ENCODE peak calls at places on chromosome 11, in eight cellular contexts. One of them, this sample, is unnamed.

GRCh38 chr11:75474878-75475766 is 42.1 kb upstream of the KLHL35 start:
- DNase-seq in A549: no peak
- DNase-seq in IMR-90: peak; percentile 62
- DNase-seq in GM12878: no peak
- DNase-seq in HepG2: no peak
- DNase-seq in WTC11: peak; percentile 85
- DNase-seq in H1: peak; percentile 38
- DNase-seq in SK-N-SH: peak; percentile 63
- DNase-seq in this sample: peak; percentile 85

GRCh38 chr11:93887111-93887510 is 36.7 kb upstream of the VSTM5 start:
- DNase-seq in SK-N-SH: no peak
- DNase-seq in WTC11: no peak
- DNase-seq in H1: no peak
- DNase-seq in GM12878: no peak
- DNase-seq in HepG2: no peak
- DNase-seq in A549: no peak
- DNase-seq in IMR-90: no peak
- DNase-seq in this sample: no peak

GRCh38 chr11:34395916-34396555 is 38.2 kb upstream of the ABTB2 start:
- DNase-seq in HepG2: no peak
- DNase-seq in SK-N-SH: no peak
- DNase-seq in IMR-90: peak; percentile 74
- DNase-seq in H1: no peak
- DNase-seq in GM12878: no peak
- DNase-seq in WTC11: no peak
- DNase-seq in A549: peak; percentile 24
- DNase-seq in this sample: no peak

GRCh38 chr11:129249351-129249750 is 57.2 kb upstream of the ARHGAP32 start:
- DNase-seq in WTC11: no peak
- DNase-seq in A549: peak; percentile 13
- DNase-seq in H1: no peak
- DNase-seq in GM12878: no peak
- DNase-seq in IMR-90: peak; percentile 87
- DNase-seq in HepG2: no peak
- DNase-seq in SK-N-SH: no peak
- DNase-seq in this sample: no peak

GRCh38 chr11:133898770-133899115 is 53.4 kb upstream of the SPATA19 start:
- DNase-seq in SK-N-SH: no peak
- DNase-seq in WTC11: no peak
- DNase-seq in GM12878: no peak
- DNase-seq in A549: no peak
- DNase-seq in IMR-90: no peak
- DNase-seq in HepG2: no peak
- DNase-seq in H1: no peak
- DNase-seq in this sample: no peak

GRCh38 chr11:119759324-119759723 is 30.3 kb upstream of the NECTIN1 start:
- DNase-seq in A549: no peak
- DNase-seq in GM12878: no peak
- DNase-seq in SK-N-SH: no peak
- DNase-seq in IMR-90: peak; percentile 6
- DNase-seq in H1: no peak
- DNase-seq in WTC11: no peak
- DNase-seq in HepG2: no peak
- DNase-seq in this sample: peak; percentile 72

GRCh38 chr11:35134403-35135126 is 4.4 kb upstream of the CD44 start:
- DNase-seq in SK-N-SH: no peak
- DNase-seq in A549: no peak
- DNase-seq in H1: no peak
- DNase-seq in HepG2: no peak
- DNase-seq in IMR-90: no peak
- DNase-seq in WTC11: no peak
- DNase-seq in GM12878: no peak
- DNase-seq in this sample: no peak

GRCh38 chr11:47233989-47234668 is 14.5 kb downstream of the ACP2 start:
- DNase-seq in WTC11: peak; percentile 22
- DNase-seq in H1: no peak
- DNase-seq in SK-N-SH: peak; percentile 31
- DNase-seq in GM12878: no peak
- DNase-seq in A549: peak; percentile 67
- DNase-seq in HepG2: peak; percentile 41
- DNase-seq in IMR-90: peak; percentile 67
- DNase-seq in this sample: no peak

GRCh38 chr11:67120456-67120855 is 1.4 kb downstream of the KDM2A start:
- DNase-seq in GM12878: no peak
- DNase-seq in SK-N-SH: no peak
- DNase-seq in IMR-90: no peak
- DNase-seq in A549: no peak
- DNase-seq in H1: no peak
- DNase-seq in WTC11: no peak
- DNase-seq in HepG2: no peak
- DNase-seq in this sample: peak; percentile 33

GRCh38 chr11:67118801-67119576 is at the start of gene KDM2A:
- DNase-seq in A549: peak; percentile 100
- DNase-seq in GM12878: peak; percentile 95
- DNase-seq in SK-N-SH: peak; percentile 100
- DNase-seq in HepG2: peak; percentile 93
- DNase-seq in IMR-90: peak; percentile 99
- DNase-seq in WTC11: peak; percentile 98
- DNase-seq in H1: peak; percentile 97
- DNase-seq in this sample: peak; percentile 100

GRCh38 chr11:67120881-67121710 is 2.0 kb downstream of the KDM2A start:
- DNase-seq in IMR-90: peak; percentile 45
- DNase-seq in H1: no peak
- DNase-seq in HepG2: no peak
- DNase-seq in GM12878: peak; percentile 77
- DNase-seq in WTC11: no peak
- DNase-seq in SK-N-SH: no peak
- DNase-seq in A549: no peak
- DNase-seq in this sample: peak; percentile 31

GRCh38 chr11:67118059-67118766 is 850 bp upstream of the KDM2A start:
- DNase-seq in A549: peak; percentile 38
- DNase-seq in HepG2: no peak
- DNase-seq in GM12878: no peak
- DNase-seq in SK-N-SH: peak; percentile 40
- DNase-seq in H1: no peak
- DNase-seq in WTC11: peak; percentile 64
- DNase-seq in IMR-90: no peak
- DNase-seq in this sample: no peak

GRCh38 chr11:67119577-67120391 is 721 bp downstream of the KDM2A start:
- DNase-seq in H1: no peak
- DNase-seq in IMR-90: no peak
- DNase-seq in SK-N-SH: peak; percentile 79
- DNase-seq in GM12878: no peak
- DNase-seq in A549: peak; percentile 48
- DNase-seq in HepG2: no peak
- DNase-seq in WTC11: peak; percentile 22
- DNase-seq in this sample: peak; percentile 63
- TF ChIP-seq CTCF in H1: no peak
- TF ChIP-seq CTCF in IMR-90: peak; percentile 29
- TF ChIP-seq CTCF in SK-N-SH: no peak
- TF ChIP-seq CTCF in GM12878: no peak
- TF ChIP-seq CTCF in A549: no peak
- TF ChIP-seq CTCF in HepG2: no peak
- TF ChIP-seq CTCF in WTC11: no peak
- TF ChIP-seq CTCF in this sample: no peak

GRCh38 chr11:78349614-78350013 is 68.0 kb downstream of the GAB2 start:
- DNase-seq in H1: no peak
- DNase-seq in WTC11: no peak
- DNase-seq in IMR-90: peak; percentile 31
- DNase-seq in HepG2: no peak
- DNase-seq in GM12878: no peak
- DNase-seq in SK-N-SH: no peak
- DNase-seq in A549: no peak
- DNase-seq in this sample: no peak

GRCh38 chr11:78351193-78351592 is 66.4 kb downstream of the GAB2 start:
- DNase-seq in H1: no peak
- DNase-seq in IMR-90: no peak
- DNase-seq in SK-N-SH: no peak
- DNase-seq in WTC11: no peak
- DNase-seq in HepG2: no peak
- DNase-seq in GM12878: no peak
- DNase-seq in A549: no peak
- DNase-seq in this sample: no peak

GRCh38 chr11:78350646-78351165 is 66.9 kb downstream of the GAB2 start:
- DNase-seq in WTC11: no peak
- DNase-seq in IMR-90: peak; percentile 47
- DNase-seq in H1: no peak
- DNase-seq in GM12878: peak; percentile 26
- DNase-seq in SK-N-SH: no peak
- DNase-seq in A549: no peak
- DNase-seq in HepG2: no peak
- DNase-seq in this sample: no peak

GRCh38 chr11:78349114-78349513 is 68.5 kb downstream of the GAB2 start:
- DNase-seq in WTC11: no peak
- DNase-seq in H1: no peak
- DNase-seq in IMR-90: no peak
- DNase-seq in GM12878: no peak
- DNase-seq in SK-N-SH: no peak
- DNase-seq in HepG2: no peak
- DNase-seq in A549: no peak
- DNase-seq in this sample: no peak

DNA sequence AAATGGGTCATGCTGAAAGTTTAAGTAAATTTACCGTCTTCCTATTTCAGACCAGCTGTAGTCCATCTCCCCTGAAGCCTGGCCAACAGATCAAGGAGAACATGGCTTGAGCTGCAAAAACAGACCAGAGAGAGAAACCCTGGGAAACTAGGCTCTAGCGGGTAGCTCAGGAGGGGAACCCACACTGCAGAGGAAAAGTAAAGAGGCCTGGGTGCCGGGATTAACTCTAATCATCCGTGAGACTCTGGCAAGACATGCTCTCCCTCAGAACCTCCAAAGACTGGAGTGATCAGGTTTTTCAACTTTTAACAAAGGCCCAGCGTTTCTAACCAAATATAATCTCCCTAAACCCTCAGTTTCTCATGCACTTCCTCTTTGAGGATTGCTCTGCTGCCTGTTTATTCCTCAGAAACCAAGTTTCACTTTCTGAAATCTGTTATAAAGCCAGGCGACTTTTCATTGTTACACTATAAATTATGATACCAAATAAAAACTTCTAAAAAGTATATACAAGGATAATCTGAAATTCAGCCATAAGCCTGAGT is 67.4 kb downstream of the GAB2 start:
- DNase-seq in WTC11: no peak
- DNase-seq in H1: no peak
- DNase-seq in SK-N-SH: no peak
- DNase-seq in HepG2: no peak
- DNase-seq in A549: no peak
- DNase-seq in GM12878: peak; percentile 25
- DNase-seq in IMR-90: peak; percentile 55
- DNase-seq in this sample: no peak
- TF ChIP-seq USF2 in WTC11: no peak
- TF ChIP-seq USF2 in H1: no peak
- TF ChIP-seq USF2 in SK-N-SH: no peak
- TF ChIP-seq USF2 in HepG2: no peak
- TF ChIP-seq USF2 in A549: no peak
- TF ChIP-seq USF2 in GM12878: no peak
- TF ChIP-seq USF2 in IMR-90: no peak
- TF ChIP-seq USF2 in this sample: no peak

GRCh38 chr11:96358321-96358720 is 15.3 kb upstream of the MAML2 start:
- DNase-seq in IMR-90: no peak
- DNase-seq in HepG2: no peak
- DNase-seq in GM12878: no peak
- DNase-seq in A549: no peak
- DNase-seq in SK-N-SH: no peak
- DNase-seq in H1: no peak
- DNase-seq in WTC11: no peak
- DNase-seq in this sample: no peak
- TF ChIP-seq CTCF in IMR-90: no peak
- TF ChIP-seq CTCF in HepG2: no peak
- TF ChIP-seq CTCF in GM12878: no peak
- TF ChIP-seq CTCF in A549: no peak
- TF ChIP-seq CTCF in SK-N-SH: no peak
- TF ChIP-seq CTCF in H1: no peak
- TF ChIP-seq CTCF in WTC11: no peak
- TF ChIP-seq CTCF in this sample: no peak

GRCh38 chr11:71581826-71582225 is 849 bp downstream of the KRTAP5-11 start:
- DNase-seq in HepG2: no peak
- DNase-seq in IMR-90: no peak
- DNase-seq in GM12878: no peak
- DNase-seq in WTC11: no peak
- DNase-seq in H1: no peak
- DNase-seq in A549: no peak
- DNase-seq in SK-N-SH: no peak
- DNase-seq in this sample: no peak

GRCh38 chr11:71577469-71578004 is 5.1 kb downstream of the KRTAP5-11 start:
- DNase-seq in WTC11: no peak
- DNase-seq in GM12878: no peak
- DNase-seq in IMR-90: no peak
- DNase-seq in H1: no peak
- DNase-seq in HepG2: no peak
- DNase-seq in SK-N-SH: no peak
- DNase-seq in A549: no peak
- DNase-seq in this sample: no peak

GRCh38 chr11:71582309-71582895 is at the start of gene KRTAP5-11:
- DNase-seq in HepG2: no peak
- DNase-seq in A549: no peak
- DNase-seq in GM12878: no peak
- DNase-seq in H1: no peak
- DNase-seq in SK-N-SH: no peak
- DNase-seq in IMR-90: no peak
- DNase-seq in WTC11: no peak
- DNase-seq in this sample: no peak

GRCh38 chr11:71574418-71574817 is 8.3 kb downstream of the KRTAP5-11 start:
- DNase-seq in A549: no peak
- DNase-seq in SK-N-SH: no peak
- DNase-seq in H1: no peak
- DNase-seq in WTC11: no peak
- DNase-seq in IMR-90: no peak
- DNase-seq in GM12878: no peak
- DNase-seq in HepG2: no peak
- DNase-seq in this sample: no peak

DNA sequence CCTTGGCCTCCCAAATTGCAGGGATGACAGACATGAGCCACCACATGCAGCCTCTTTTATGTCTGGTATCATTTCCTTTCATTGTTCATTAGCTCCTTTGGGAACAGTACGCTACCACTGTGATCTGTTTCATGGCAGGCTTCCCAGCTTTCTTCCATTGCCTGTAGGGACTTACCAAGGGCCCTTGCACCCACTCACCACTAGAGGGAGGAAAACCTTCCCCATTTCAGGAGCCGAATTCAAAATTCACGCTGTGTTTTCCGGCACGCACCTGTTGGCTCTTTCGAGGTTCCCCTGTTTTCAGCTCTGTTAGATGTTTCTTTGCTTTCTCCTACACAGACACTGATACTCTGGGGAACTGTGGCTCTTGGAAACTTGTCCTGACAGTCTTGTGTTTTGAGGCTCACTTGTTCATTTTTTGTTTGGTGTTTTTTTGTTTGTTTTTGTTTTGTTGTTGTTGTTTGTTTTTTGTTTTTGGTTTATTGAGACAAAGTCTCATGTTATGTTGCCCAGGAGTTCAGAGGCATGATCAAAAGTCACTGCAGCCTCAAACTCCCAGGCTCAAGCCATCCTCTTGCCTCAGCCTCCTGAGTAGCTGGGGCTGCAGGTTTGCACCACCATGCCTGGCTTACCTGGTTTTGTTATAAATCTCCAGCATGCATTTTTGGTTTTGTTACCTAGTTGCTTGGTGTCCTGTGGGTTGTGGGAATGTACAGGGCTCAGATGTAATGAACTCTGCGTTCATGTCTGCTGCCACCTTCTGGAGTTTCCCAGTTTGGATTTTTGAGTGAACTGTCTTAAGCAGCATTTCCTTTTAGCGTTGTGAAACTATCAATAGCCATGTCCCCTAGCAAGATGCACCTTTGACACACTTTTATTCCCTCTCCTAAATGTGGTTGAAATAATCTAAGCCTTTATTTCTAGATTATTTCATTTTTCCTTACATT is 2.3 kb downstream of the KRTAP5-11 start:
- DNase-seq in A549: peak; percentile 65
- DNase-seq in HepG2: peak; percentile 58
- DNase-seq in WTC11: peak; percentile 63
- DNase-seq in IMR-90: peak; percentile 72
- DNase-seq in SK-N-SH: peak; percentile 84
- DNase-seq in GM12878: no peak
- DNase-seq in H1: peak; percentile 31
- DNase-seq in this sample: peak; percentile 70
- TF ChIP-seq USF2 in A549: no peak
- TF ChIP-seq USF2 in HepG2: no peak
- TF ChIP-seq USF2 in WTC11: no peak
- TF ChIP-seq USF2 in IMR-90: no peak
- TF ChIP-seq USF2 in SK-N-SH: no peak
- TF ChIP-seq USF2 in GM12878: no peak
- TF ChIP-seq USF2 in H1: no peak
- TF ChIP-seq USF2 in this sample: no peak